ENCODE peak calls at places on chromosomes 4 and X, in four cellular contexts. One of them, this sample, is unnamed.

GRCh38 chr4:55868691-55869090 is 15.2 kb downstream of the EXOC1 start:
- DNase-seq in H4: no peak
- DNase-seq in sigmoid colon: no peak
- DNase-seq in transverse colon: no peak
- DNase-seq in this sample: no peak

GRCh38 chr4:157739237-157739636 is 433.6 kb downstream of the GASK1B start:
- DNase-seq in H4: peak
- DNase-seq in sigmoid colon: no peak
- DNase-seq in transverse colon: no peak
- DNase-seq in this sample: no peak

GRCh38 chr4:39970559-39971270 is 7.0 kb downstream of the PDS5A start:
- DNase-seq in sigmoid colon: no peak
- DNase-seq in H4: peak
- DNase-seq in transverse colon: no peak
- DNase-seq in this sample: no peak

GRCh38 chr4:10129196-10130185 is 12.9 kb upstream of the WDR1 start:
- DNase-seq in sigmoid colon: no peak
- DNase-seq in transverse colon: no peak
- DNase-seq in H4: no peak
- DNase-seq in this sample: peak

GRCh38 chr4:21763865-21764264 is 184.7 kb downstream of the KCNIP4 start:
- DNase-seq in transverse colon: no peak
- DNase-seq in H4: no peak
- DNase-seq in sigmoid colon: no peak
- DNase-seq in this sample: no peak

GRCh38 chrX:55119712-55120111 is 30.9 kb downstream of the PAGE2 start:
- DNase-seq in H4: peak
- DNase-seq in sigmoid colon: no peak
- DNase-seq in transverse colon: no peak
- DNase-seq in this sample: no peak

GRCh38 chr4:121796283-121796682 is 4.8 kb upstream of the EXOSC9 start:
- DNase-seq in H4: no peak
- DNase-seq in sigmoid colon: no peak
- DNase-seq in transverse colon: no peak
- DNase-seq in this sample: no peak

GRCh38 chr4:62320612-62321011 is 1120.5 kb downstream of the ADGRL3 start:
- DNase-seq in transverse colon: no peak
- DNase-seq in sigmoid colon: no peak
- DNase-seq in H4: no peak
- DNase-seq in this sample: no peak

GRCh38 chrX:100804780-100805179 is 15.4 kb upstream of the CSTF2 start:
- DNase-seq in sigmoid colon: no peak
- DNase-seq in H4: no peak
- DNase-seq in transverse colon: no peak
- DNase-seq in this sample: no peak

GRCh38 chr4:113467581-113467980 is 294.0 kb downstream of the CAMK2D start:
- DNase-seq in H4: peak
- DNase-seq in sigmoid colon: no peak
- DNase-seq in transverse colon: no peak
- DNase-seq in this sample: no peak